ENCODE peak calls at places on chromosomes 13 and 19, in eight cellular contexts. W is heart right ventricle, J is adrenal gland, B is pancreas, P is OCI-LY7, F is colonic mucosa, E is heart left ventricle, C is left ventricle myocardium inferior. S is an unnamed sample.
A peak's percentile ranks its signal among the peaks of the same experiment; 100 is the strongest.

GRCh38 chr19:52648336-52648990 is 10.3 kb upstream of the ZNF83 start:
- DNase-seq in C (no peak), B (no peak), J (no peak), P (no peak), W (no peak), F (no peak), E (no peak), S (no peak)

GRCh38 chr13:49669735-49670309 is 21.5 kb downstream of the EBPL start:
- DNase-seq in C (no peak), J (peak; percentile 78), W (peak; percentile 33), E (no peak), B (no peak), F (peak; percentile 40), P (peak; percentile 50), S (peak; percentile 52)

GRCh38 chr19:37955986-37956385 is 49.0 kb downstream of the SIPA1L3 start:
- DNase-seq in F (no peak), J (no peak), B (no peak), C (no peak), E (no peak), P (no peak), W (no peak), S (no peak)

GRCh38 chr19:35249146-35249847 is 495 bp downstream of the LSR start:
- DNase-seq in W (no peak), E (no peak), C (no peak), B (peak; percentile 71), P (peak; percentile 42), F (peak; percentile 53), J (peak; percentile 44), S (no peak)

GRCh38 chr13:98270819-98271218 is 93.8 kb upstream of the RNF113B start:
- DNase-seq in E (no peak), W (no peak), C (no peak), P (no peak), F (no peak), J (no peak), B (no peak), S (no peak)

GRCh38 chr13:105365831-105366230 is 1169.6 kb downstream of the EFNB2 start:
- DNase-seq in J (no peak), C (no peak), W (no peak), E (no peak), F (no peak), P (no peak), B (no peak), S (no peak)

GRCh38 chr19:34926685-34927375 is at the start of gene ZNF30:
- DNase-seq in W (peak; percentile 94), P (no peak), J (peak; percentile 93), E (peak; percentile 96), B (peak; percentile 95), C (peak; percentile 94), F (peak; percentile 89), S (peak; percentile 92)

GRCh38 chr13:60431108-60431700 is 34.2 kb downstream of the TDRD3 start:
- DNase-seq in J (no peak), P (peak; percentile 63), C (no peak), F (no peak), B (no peak), W (no peak), E (no peak), S (no peak)

GRCh38 chr13:78600317-78600899 is 2.9 kb downstream of the POU4F1 start:
- DNase-seq in F (no peak), E (no peak), P (no peak), J (no peak), W (no peak), B (no peak), C (no peak), S (no peak)

GRCh38 chr13:34025746-34026145 is 207.8 kb downstream of the RFC3 start:
- DNase-seq in C (no peak), P (no peak), E (no peak), F (no peak), B (no peak), J (peak; percentile 31), W (no peak), S (no peak)

DNA sequence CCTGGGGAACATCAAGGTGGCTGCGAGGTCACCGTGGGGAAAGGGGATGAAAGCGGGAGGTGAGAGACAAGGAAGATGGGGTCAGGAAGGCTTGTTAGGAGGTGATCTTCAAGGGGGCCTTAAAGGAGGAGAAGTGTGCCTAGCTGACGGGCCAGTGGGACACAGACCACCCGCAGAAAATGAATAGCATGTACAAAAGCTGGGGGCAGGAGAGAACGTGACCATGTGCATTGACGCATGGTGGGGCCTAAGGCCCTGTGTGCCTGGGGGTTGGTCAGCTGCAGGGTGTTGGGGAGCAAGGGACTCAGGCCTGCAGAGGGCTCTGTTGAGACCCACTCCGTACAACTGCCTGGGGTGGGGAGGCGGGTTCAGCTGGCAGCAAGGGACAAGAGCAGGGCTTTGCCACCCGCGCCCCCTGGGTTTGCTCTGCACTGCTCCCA is 5.9 kb downstream of the RAB8A start:
- DNase-seq in C (no peak), F (no peak), P (peak; percentile 71), J (no peak), E (no peak), W (no peak), B (no peak), S (no peak)
- TF ChIP-seq CTCF in C (no peak), F (no peak), P (peak; percentile 78), J (peak; percentile 2), E (no peak), W (no peak), B (no peak), S (no peak)

GRCh38 chr13:75795274-75795673 is 159.1 kb downstream of the LMO7 start:
- DNase-seq in C (no peak), W (no peak), E (no peak), J (no peak), F (no peak), P (no peak), B (no peak), S (no peak)

GRCh38 chr13:75798353-75799245 is 162.5 kb downstream of the LMO7 start:
- DNase-seq in F (peak; percentile 38), W (no peak), B (no peak), E (no peak), C (no peak), P (no peak), J (no peak), S (no peak)

GRCh38 chr13:75797719-75798118 is 161.6 kb downstream of the LMO7 start:
- DNase-seq in F (no peak), C (no peak), J (no peak), E (no peak), P (no peak), W (no peak), B (no peak), S (no peak)

GRCh38 chr13:75796825-75797224 is 160.7 kb downstream of the LMO7 start:
- DNase-seq in W (no peak), J (no peak), P (no peak), C (no peak), B (no peak), F (no peak), E (no peak), S (no peak)

DNA sequence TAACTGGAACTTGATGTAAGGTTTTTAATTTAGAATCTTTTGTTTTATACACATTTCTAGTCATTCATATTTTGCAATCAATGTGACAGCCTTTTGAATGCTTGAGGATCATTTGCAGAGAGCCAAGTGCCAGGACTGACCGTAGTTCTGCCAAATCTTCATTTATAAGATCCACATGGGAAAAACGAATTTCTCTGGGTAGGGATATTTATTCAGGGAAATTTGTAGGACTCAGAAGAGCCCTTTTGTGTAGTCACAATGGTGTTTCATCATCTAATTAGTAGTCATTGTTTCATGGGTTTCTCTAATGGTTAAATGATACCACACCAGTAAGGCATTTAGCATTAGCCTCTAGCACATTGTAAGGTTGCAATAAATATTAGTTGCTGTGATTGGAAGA is 161.1 kb downstream of the LMO7 start:
- DNase-seq in J (no peak), E (no peak), P (no peak), F (no peak), C (no peak), W (no peak), B (no peak), S (no peak)
- H3K4me3 ChIP-seq in J (no peak overlapping the region), E (no peak overlapping the region), P (no peak overlapping the region), F (no peak overlapping the region), C (no peak overlapping the region), W (no peak overlapping the region), B (no peak overlapping the region), S (no peak overlapping the region)

DNA sequence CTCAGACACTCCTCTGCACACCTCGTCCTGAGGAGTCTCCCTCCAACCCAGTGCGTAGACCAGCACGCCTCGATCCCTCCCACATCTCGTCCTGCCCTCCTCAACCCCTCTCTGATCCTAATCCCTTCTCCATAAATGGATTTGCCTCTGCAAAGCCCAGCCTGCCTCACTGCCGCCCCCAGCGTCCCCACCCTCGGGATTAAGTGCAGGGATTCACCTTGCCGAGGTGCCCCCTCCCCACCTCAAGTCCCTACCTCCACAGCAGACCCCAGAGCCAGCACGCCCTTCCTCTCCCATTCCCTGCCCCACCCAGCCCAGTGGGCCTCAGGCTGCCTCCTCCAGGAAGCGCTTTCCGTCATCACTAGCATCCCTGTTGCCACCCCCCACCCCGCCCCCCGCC is 4.1 kb downstream of the KLF16 start:
- DNase-seq in P (no peak), J (no peak), W (no peak), B (no peak), F (no peak), C (no peak), E (no peak), S (no peak)
- H3K4me1 ChIP-seq in P (peaks cover 74% of the 10 kb centered on the region), J (peaks cover 61% of the 10 kb centered on the region), W (peaks cover 76% of the 10 kb centered on the region), B (no peaks in the 10 kb centered on the region), F (peaks cover 61% of the 10 kb centered on the region), C (peaks cover 85% of the 10 kb centered on the region), E (peaks cover 84% of the 10 kb centered on the region), S (no peaks in the 10 kb centered on the region)

GRCh38 chr19:5931251-5931650 is 17.2 kb downstream of the CAPS start:
- DNase-seq in B (no peak), C (no peak), E (no peak), W (no peak), P (no peak), F (no peak), J (no peak), S (no peak)
- TF ChIP-seq CTCF in B (no peak), C (no peak), E (no peak), W (no peak), P (no peak), F (no peak), J (no peak), S (no peak)

DNA sequence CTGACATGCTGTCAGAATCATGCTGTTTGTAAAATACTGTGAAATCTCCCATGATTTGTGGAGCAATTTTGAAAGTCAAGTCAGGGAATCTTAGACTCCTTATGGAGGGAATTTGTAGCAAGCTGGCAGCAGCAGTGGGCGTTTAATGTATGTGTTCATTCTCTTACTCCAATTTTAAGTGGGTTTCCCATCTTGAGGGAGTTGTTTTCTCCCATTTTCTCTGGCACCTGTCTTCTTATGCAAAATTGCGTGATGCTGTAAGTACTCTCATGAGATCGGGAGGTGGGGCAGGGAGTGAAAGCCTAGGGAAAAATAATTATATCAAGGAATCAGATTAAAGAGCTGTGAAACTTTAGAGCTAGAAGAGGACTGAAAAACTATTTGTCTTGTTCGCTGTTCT is 16.0 kb upstream of the GTF2F2 start:
- DNase-seq in E (no peak), P (no peak), C (no peak), B (no peak), F (no peak), W (no peak), J (no peak), S (no peak)
- H3K4me3 ChIP-seq in E (no peak overlapping the region), P (no peak overlapping the region), C (no peak overlapping the region), B (no peak overlapping the region), F (no peak overlapping the region), W (no peak overlapping the region), J (no peak overlapping the region), S (no peak overlapping the region)